ENCODE peak calls at places on chromosome 1, in six cellular contexts. L is K562, Y is GM12878, M is H1, J is HCT116, Z is HepG2. O is an unnamed sample.

GRCh38 chr1:58460469-58460868 is 86.1 kb downstream of the OMA1 start:
- DNase-seq in Z (no peak), M (no peak), L (peak; percentile 18), J (no peak), Y (no peak), O (no peak)

GRCh38 chr1:222068101-222068500 is 326.2 kb upstream of the DUSP10 start:
- DNase-seq in M (no peak), J (no peak), Z (no peak), L (no peak), Y (no peak), O (no peak)

GRCh38 chr1:162674018-162674608 is 41.8 kb downstream of the DDR2 start:
- DNase-seq in J (no peak), L (no peak), M (no peak), Y (no peak), Z (no peak), O (no peak)

GRCh38 chr1:55582078-55582477 is 366.9 kb upstream of the USP24 start:
- DNase-seq in L (no peak), M (no peak), Y (no peak), Z (no peak), J (no peak), O (no peak)

GRCh38 chr1:167750641-167751040 is 28.9 kb downstream of the MPZL1 start:
- DNase-seq in L (no peak), J (no peak), M (no peak), Z (no peak), Y (no peak), O (no peak)

GRCh38 chr1:181081399-181081798 is 7.1 kb upstream of the IER5 start:
- DNase-seq in Z (peak; percentile 23), J (no peak), L (no peak), Y (no peak), M (no peak), O (no peak)

GRCh38 chr1:29806646-29807319 is 570.5 kb downstream of the PTPRU start:
- DNase-seq in Z (no peak), J (no peak), M (no peak), Y (no peak), L (no peak), O (no peak)

GRCh38 chr1:11441211-11441952 is 37.6 kb upstream of the DISP3 start:
- DNase-seq in L (no peak), M (no peak), J (no peak), Y (no peak), Z (no peak), O (no peak)

GRCh38 chr1:184020328-184020727 is 17.2 kb downstream of the COLGALT2 start:
- DNase-seq in Y (no peak), J (no peak), L (no peak), M (no peak), Z (no peak), O (no peak)

GRCh38 chr1:51768971-51769601 is 109.4 kb downstream of the NRDC start:
- DNase-seq in L (peak; percentile 62), Y (no peak), Z (peak; percentile 58), M (no peak), J (peak; percentile 38), O (peak; percentile 36)

GRCh38 chr1:73044241-73044640 is 761.9 kb upstream of the NEGR1 start:
- DNase-seq in M (no peak), J (no peak), Z (no peak), Y (no peak), L (no peak), O (no peak)

GRCh38 chr1:27348861-27349783 is 7.3 kb downstream of the SYTL1 start:
- DNase-seq in J (peak; percentile 62), Z (no peak), L (peak; percentile 86), M (no peak), Y (no peak), O (no peak)

GRCh38 chr1:203656796-203657620 is 30.4 kb downstream of the ATP2B4 start:
- DNase-seq in L (no peak), Y (no peak), J (no peak), Z (no peak), M (no peak), O (no peak)

GRCh38 chr1:116491985-116492811 is 78.6 kb downstream of the CD58 start:
- DNase-seq in M (no peak), Z (no peak), J (no peak), L (peak; percentile 36), Y (no peak), O (no peak)

GRCh38 chr1:30698401-30698981 is 24.9 kb downstream of the MATN1 start:
- DNase-seq in L (no peak), M (no peak), J (no peak), Z (no peak), Y (no peak), O (no peak)

GRCh38 chr1:16420719-16421118 is 16.5 kb downstream of the SPATA21 start:
- DNase-seq in J (no peak), L (no peak), M (no peak), Z (no peak), Y (peak; percentile 84), O (no peak)

GRCh38 chr1:155127105-155127671 is 488 bp upstream of the EFNA1 start:
- DNase-seq in M (no peak), L (peak; percentile 41), Z (peak; percentile 99), Y (no peak), J (no peak), O (no peak)

GRCh38 chr1:241706967-241707366 is 54.9 kb downstream of the WDR64 start:
- DNase-seq in Z (no peak), L (no peak), M (no peak), J (peak; percentile 42), Y (no peak), O (no peak)

GRCh38 chr1:232524056-232524455 is 105.9 kb downstream of the SIPA1L2 start:
- DNase-seq in L (no peak), J (no peak), Z (no peak), Y (no peak), M (no peak), O (no peak)

GRCh38 chr1:36084502-36085115 is 715 bp downstream of the TEKT2 start:
- DNase-seq in Y (no peak), M (no peak), J (no peak), L (no peak), Z (no peak), O (no peak)

GRCh38 chr1:17562375-17562774 is 22.9 kb downstream of the ARHGEF10L start:
- DNase-seq in Y (no peak), Z (no peak), M (no peak), L (no peak), J (no peak), O (no peak)

GRCh38 chr1:17561561-17561985 is 22.1 kb downstream of the ARHGEF10L start:
- DNase-seq in Z (no peak), L (no peak), Y (no peak), J (no peak), M (no peak), O (no peak)

GRCh38 chr1:17558954-17559617 is 19.6 kb downstream of the ARHGEF10L start:
- DNase-seq in M (no peak), Y (no peak), L (no peak), J (no peak), Z (no peak), O (no peak)

GRCh38 chr1:17559618-17560419 is 20.3 kb downstream of the ARHGEF10L start:
- DNase-seq in L (no peak), M (no peak), Z (no peak), J (no peak), Y (no peak), O (no peak)

DNA sequence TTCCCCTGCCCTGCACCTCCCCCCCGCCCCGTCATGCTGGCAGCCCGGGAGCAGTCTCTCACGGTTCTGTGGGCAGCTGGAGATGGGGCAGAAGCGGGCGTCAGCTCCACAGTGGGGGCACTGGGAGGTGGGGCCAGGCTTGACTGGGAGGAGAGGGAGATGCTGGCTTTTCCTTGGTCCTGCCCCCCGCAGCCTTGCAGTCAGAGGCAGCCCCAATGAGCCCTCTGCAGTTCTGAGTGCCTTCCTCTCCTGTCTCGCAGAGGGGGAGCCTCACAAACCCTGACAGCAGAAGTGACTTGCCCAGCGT is 21.7 kb downstream of the ARHGEF10L start:
- DNase-seq in L (no peak), Z (no peak), Y (no peak), M (no peak), J (no peak), O (no peak)
- TF ChIP-seq ZNF274 in L (no peak), Z (no peak), Y (no peak), M (no peak), J (no peak), O (no peak)

GRCh38 chr1:237228421-237228820 is 186.4 kb downstream of the RYR2 start:
- DNase-seq in J (no peak), M (no peak), Z (no peak), L (no peak), Y (no peak), O (no peak)

GRCh38 chr1:237226177-237226944 is 184.4 kb downstream of the RYR2 start:
- DNase-seq in J (no peak), M (no peak), L (no peak), Z (no peak), Y (no peak), O (no peak)

GRCh38 chr1:237227507-237227906 is 185.5 kb downstream of the RYR2 start:
- DNase-seq in J (no peak), L (no peak), Z (no peak), Y (no peak), M (no peak), O (no peak)

GRCh38 chr1:237232501-237232900 is 190.5 kb downstream of the RYR2 start:
- DNase-seq in Y (no peak), M (no peak), J (no peak), Z (no peak), L (no peak), O (peak; percentile 35)

DNA sequence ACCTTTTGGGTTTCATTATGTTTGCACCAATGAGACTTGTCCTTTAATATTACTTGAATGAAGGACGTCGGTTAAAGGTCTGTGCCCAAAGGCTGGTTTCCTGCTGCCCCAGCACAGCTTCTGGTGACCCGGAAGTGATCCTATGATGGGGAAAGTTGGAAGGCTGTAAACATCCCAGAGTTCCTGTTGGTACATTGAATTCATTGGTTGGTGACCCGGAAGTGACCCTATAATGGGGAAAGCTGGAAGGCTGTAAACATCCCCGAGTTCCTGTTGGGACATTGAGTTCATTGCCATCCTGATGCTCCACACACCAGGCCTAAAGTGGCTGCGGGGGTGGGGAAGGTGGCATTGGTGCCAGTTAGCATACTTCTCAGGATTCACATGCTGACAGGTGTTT is 187.3 kb downstream of the RYR2 start:
- DNase-seq in Z (no peak), J (no peak), Y (no peak), M (no peak), L (no peak), O (no peak)
- TF ChIP-seq YY1 in Z (no peak), J (no peak), Y (no peak), M (no peak), L (no peak), O (no peak)

DNA sequence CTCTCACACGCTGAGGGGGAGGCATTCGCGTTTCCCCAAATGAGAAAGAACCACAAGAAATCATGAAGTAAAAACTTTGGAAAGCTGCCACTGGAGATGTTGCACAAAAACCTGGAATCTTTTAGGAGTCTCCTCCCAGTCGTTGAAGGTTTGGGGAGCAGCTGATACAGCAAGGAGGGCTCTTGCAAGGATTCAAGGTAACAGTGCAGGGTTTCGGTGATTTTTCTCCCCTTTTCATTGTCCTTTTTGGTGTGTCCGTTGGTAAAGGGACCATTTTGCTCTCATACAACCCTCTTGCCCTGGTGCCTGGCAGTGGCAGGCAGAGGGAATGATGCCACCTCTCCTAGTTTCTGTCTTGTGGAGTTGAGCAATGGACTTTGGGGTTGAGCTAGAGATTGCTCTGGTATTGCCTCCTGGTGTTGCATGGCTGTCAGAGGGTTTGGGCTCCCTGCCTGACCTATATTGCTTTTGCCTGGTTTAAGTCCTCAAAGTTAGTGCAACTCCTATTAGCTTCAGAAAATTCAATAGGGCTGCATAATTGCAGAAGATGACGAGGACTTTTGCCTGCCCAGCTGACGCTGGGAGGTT is 872 bp downstream of the BRINP2 start:
- DNase-seq in Z (no peak), Y (no peak), L (no peak), J (no peak), M (no peak), O (no peak)
- H3K4me1 ChIP-seq in Z (no peaks in the 10 kb centered on the region), Y (no peaks in the 10 kb centered on the region), L (no peaks in the 10 kb centered on the region), J (no peaks in the 10 kb centered on the region), M (peaks cover 3% of the 10 kb centered on the region), O (no peaks in the 10 kb centered on the region)

GRCh38 chr1:110107867-110108469 is 4.3 kb upstream of the UBL4B start:
- DNase-seq in Y (no peak), J (no peak), L (no peak), Z (no peak), M (no peak), O (no peak)
- TF ChIP-seq ZNF274 in Y (no peak), J (no peak), L (no peak), Z (no peak), M (no peak), O (no peak)

O was measured in NT2/D1.